ENCODE peak calls at places on chromosomes 3 and 15, in seven cellular contexts. F, X, C, A, L, N and M are unnamed samples.

GRCh38 chr3:71887256-71887655 is 102.3 kb upstream of the PROK2 start:
- DNase-seq in F (no peak), X (no peak), C (no peak), A (no peak), L (no peak), N (no peak), M (no peak)

GRCh38 chr3:158789592-158789991 is 12.3 kb upstream of the MFSD1 start:
- DNase-seq in F (peak; percentile 62), X (no peak), C (peak; percentile 64), A (no peak), L (no peak), N (peak; percentile 75), M (no peak)

GRCh38 chr15:25783607-25784131 is 79.5 kb downstream of the ATP10A start:
- DNase-seq in F (no peak), X (no peak), C (peak; percentile 70), A (no peak), L (no peak), N (peak; percentile 28), M (no peak)

GRCh38 chr15:89814112-89814742 is 425 bp downstream of the ANPEP start:
- DNase-seq in F (no peak), X (no peak), C (no peak), A (no peak), L (no peak), N (no peak), M (no peak)

GRCh38 chr3:16372362-16373269 is 107.6 kb downstream of the OXNAD1 start:
- DNase-seq in F (no peak), X (no peak), C (no peak), A (no peak), L (no peak), N (no peak), M (no peak)

GRCh38 chr15:69992326-69992725 is 105.4 kb downstream of the TLE3 start:
- DNase-seq in F (no peak), X (no peak), C (no peak), A (no peak), L (no peak), N (no peak), M (no peak)

GRCh38 chr15:75153084-75153483 is 48.6 kb upstream of the C15orf39 start:
- DNase-seq in F (no peak), X (no peak), C (no peak), A (no peak), L (no peak), N (peak; percentile 55), M (no peak)

GRCh38 chr15:41955807-41956525 is 16.4 kb downstream of the EHD4 start:
- DNase-seq in F (no peak), X (no peak), C (peak; percentile 39), A (no peak), L (no peak), N (no peak), M (no peak)

GRCh38 chr3:125052671-125053303 is 3.0 kb downstream of the HEG1 start:
- DNase-seq in F (peak; percentile 56), X (peak; percentile 62), C (peak; percentile 98), A (peak; percentile 48), L (no peak), N (peak; percentile 66), M (no peak)

GRCh38 chr3:169575381-169575780 is 88.1 kb downstream of the MECOM start:
- DNase-seq in F (peak; percentile 95), X (no peak), C (peak; percentile 9), A (no peak), L (peak; percentile 4), N (peak; percentile 67), M (no peak)

GRCh38 chr15:36590838-36591237 is 11.4 kb downstream of the CDIN1 start:
- DNase-seq in F (peak; percentile 32), X (no peak), C (peak; percentile 74), A (no peak), L (no peak), N (peak; percentile 95), M (no peak)

GRCh38 chr15:25177955-25178801 is 223.4 kb downstream of the SNRPN start:
- DNase-seq in F (no peak), X (no peak), C (no peak), A (peak; percentile 15), L (peak; percentile 2), N (no peak), M (peak; percentile 5)

GRCh38 chr3:80052271-80052670 is 284.5 kb upstream of the ROBO1 start:
- DNase-seq in F (no peak), X (no peak), C (no peak), A (no peak), L (no peak), N (no peak), M (no peak)

GRCh38 chr3:181728470-181728869 is 16.7 kb downstream of the SOX2 start:
- DNase-seq in F (no peak), X (no peak), C (no peak), A (no peak), L (no peak), N (no peak), M (no peak)

GRCh38 chr3:81592101-81592500 is 169.3 kb downstream of the GBE1 start:
- DNase-seq in F (peak; percentile 69), X (no peak), C (peak; percentile 8), A (no peak), L (no peak), N (peak; percentile 89), M (no peak)

GRCh38 chr3:72924055-72924454 is 36.2 kb downstream of the GXYLT2 start:
- DNase-seq in F (no peak), X (no peak), C (no peak), A (no peak), L (no peak), N (no peak), M (no peak)

GRCh38 chr15:43440721-43441281 is 52.2 kb downstream of the TP53BP1 start:
- DNase-seq in F (peak; percentile 98), X (peak; percentile 93), C (peak; percentile 98), A (peak; percentile 31), L (peak; percentile 24), N (peak; percentile 94), M (no peak)

GRCh38 chr15:59245583-59245982 is 38.9 kb downstream of the LDHAL6B start:
- DNase-seq in F (no peak), X (no peak), C (no peak), A (no peak), L (no peak), N (peak; percentile 4), M (no peak)

GRCh38 chr3:29280675-29281264 is at the start of gene RBMS3:
- DNase-seq in F (peak; percentile 89), X (peak; percentile 94), C (peak; percentile 98), A (peak; percentile 93), L (peak; percentile 45), N (peak; percentile 91), M (peak; percentile 25)
- TF ChIP-seq CTCF in F (peak; percentile 69), X (peak; percentile 61), C (peak; percentile 69), A (peak; percentile 22), L (peak; percentile 35), N (peak; percentile 58), M (peak; percentile 38)

GRCh38 chr15:47963265-47963664 is 157.5 kb upstream of the SLC24A5 start:
- DNase-seq in F (no peak), X (no peak), C (no peak), A (no peak), L (no peak), N (no peak), M (no peak)
- TF ChIP-seq CTCF in F (no peak), X (no peak), C (no peak), A (no peak), L (no peak), N (no peak), M (no peak)

GRCh38 chr15:50687302-50687902 is 805 bp upstream of the TRPM7 start:
- DNase-seq in F (no peak), X (no peak), C (no peak), A (no peak), L (no peak), N (no peak), M (no peak)

GRCh38 chr15:50685191-50685975 is 1.2 kb downstream of the TRPM7 start:
- DNase-seq in F (peak; percentile 7), X (no peak), C (no peak), A (no peak), L (no peak), N (peak; percentile 2), M (no peak)

GRCh38 chr15:50681467-50681866 is 5.1 kb downstream of the TRPM7 start:
- DNase-seq in F (no peak), X (no peak), C (no peak), A (no peak), L (no peak), N (no peak), M (no peak)

GRCh38 chr15:50686468-50687301 is at the start of gene TRPM7:
- DNase-seq in F (peak; percentile 94), X (peak; percentile 56), C (peak; percentile 84), A (peak; percentile 90), L (peak; percentile 80), N (peak; percentile 80), M (peak; percentile 69)

DNA sequence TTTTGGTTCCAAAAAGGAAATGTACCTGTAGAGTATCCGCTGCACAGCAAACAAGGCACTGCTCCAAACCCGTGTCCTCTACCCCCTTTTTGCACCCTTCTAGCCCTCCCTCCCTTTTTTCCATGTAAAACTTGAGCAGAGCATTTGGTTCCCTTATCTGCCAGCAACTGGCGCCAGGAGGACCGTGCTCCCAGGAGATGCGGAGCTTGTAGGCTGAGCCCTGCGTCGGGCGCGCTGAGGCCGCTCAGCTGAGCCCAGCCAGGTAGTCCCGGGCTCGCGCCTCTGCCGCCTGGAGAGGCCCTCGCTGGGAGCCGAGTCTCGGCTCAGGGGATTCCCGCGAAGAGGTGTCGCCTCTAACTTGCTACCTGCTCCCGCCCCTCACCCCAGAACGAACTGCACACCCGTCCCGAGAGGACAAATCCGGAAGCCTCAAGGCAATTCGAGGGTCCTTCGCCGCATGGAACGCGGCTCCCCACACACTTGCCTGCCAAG is 575 bp downstream of the TRPM7 start:
- DNase-seq in F (peak; percentile 71), X (no peak), C (peak; percentile 37), A (peak; percentile 87), L (peak; percentile 43), N (peak; percentile 37), M (peak; percentile 40)
- TF ChIP-seq CTCF in F (no peak), X (no peak), C (no peak), A (no peak), L (no peak), N (no peak), M (no peak)

GRCh38 chr15:58114388-58114787 is 23.8 kb upstream of the AQP9 start:
- DNase-seq in F (no peak), X (no peak), C (no peak), A (no peak), L (no peak), N (no peak), M (no peak)

GRCh38 chr15:58118272-58118671 is 19.9 kb upstream of the AQP9 start:
- DNase-seq in F (no peak), X (no peak), C (no peak), A (no peak), L (no peak), N (no peak), M (no peak)

GRCh38 chr15:58114812-58115211 is 23.4 kb upstream of the AQP9 start:
- DNase-seq in F (peak; percentile 10), X (no peak), C (no peak), A (no peak), L (no peak), N (no peak), M (no peak)

GRCh38 chr15:58117619-58118018 is 20.6 kb upstream of the AQP9 start:
- DNase-seq in F (no peak), X (no peak), C (no peak), A (no peak), L (no peak), N (no peak), M (no peak)

DNA sequence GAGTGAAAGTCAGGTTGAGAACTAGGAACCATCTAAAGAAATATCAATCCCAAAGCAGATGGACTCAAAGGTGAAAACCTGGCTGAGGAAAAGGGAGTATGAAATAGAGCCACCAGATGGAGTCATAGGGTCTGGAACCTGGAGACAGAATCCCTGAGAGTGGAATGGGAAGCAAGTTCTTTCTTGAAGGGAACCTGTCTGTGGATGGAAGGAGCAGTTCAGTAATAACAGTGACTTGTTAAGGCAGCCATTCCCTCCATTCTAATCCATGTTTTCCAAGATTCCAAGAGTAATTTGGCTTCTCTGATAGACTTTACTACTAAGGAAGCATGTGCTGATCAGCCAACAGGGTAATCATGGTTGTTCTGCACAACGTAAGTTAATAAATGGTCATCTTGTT is 22.5 kb upstream of the AQP9 start:
- DNase-seq in F (peak; percentile 49), X (no peak), C (peak; percentile 22), A (no peak), L (no peak), N (peak; percentile 43), M (no peak)
- TF ChIP-seq CTCF in F (peak; percentile 48), X (peak; percentile 44), C (peak; percentile 54), A (no peak), L (no peak), N (peak; percentile 61), M (no peak)